ENCODE peak calls at places on chromosomes 3 and 15, in six cellular contexts. One of them, this sample, is unnamed.

GRCh38 chr3:64316971-64317370 is 91.7 kb upstream of the PRICKLE2 start:
- DNase-seq in foreskin fibroblast: no peak
- DNase-seq in activated CD8-positive, alpha-beta T cell treated with anti-CD3 and anti-CD28 coated beads for 36 hours: no peak
- DNase-seq in tibial nerve: no peak
- DNase-seq in Panc1: no peak
- DNase-seq in left ventricle myocardium inferior: no peak
- DNase-seq in this sample: no peak

GRCh38 chr3:78845605-78846004 is 922.2 kb downstream of the ROBO1 start:
- DNase-seq in foreskin fibroblast: no peak
- DNase-seq in activated CD8-positive, alpha-beta T cell treated with anti-CD3 and anti-CD28 coated beads for 36 hours: no peak
- DNase-seq in tibial nerve: no peak
- DNase-seq in Panc1: no peak
- DNase-seq in left ventricle myocardium inferior: no peak
- DNase-seq in this sample: no peak

GRCh38 chr15:70763950-70764730 is 782 bp upstream of the UACA start:
- DNase-seq in foreskin fibroblast: no peak
- DNase-seq in activated CD8-positive, alpha-beta T cell treated with anti-CD3 and anti-CD28 coated beads for 36 hours: peak; percentile 7
- DNase-seq in tibial nerve: no peak
- DNase-seq in Panc1: no peak
- DNase-seq in left ventricle myocardium inferior: no peak
- DNase-seq in this sample: no peak

GRCh38 chr3:89113887-89114840 is 6.7 kb downstream of the EPHA3 start:
- DNase-seq in foreskin fibroblast: peak; percentile 52
- DNase-seq in activated CD8-positive, alpha-beta T cell treated with anti-CD3 and anti-CD28 coated beads for 36 hours: peak; percentile 35
- DNase-seq in tibial nerve: peak; percentile 40
- DNase-seq in Panc1: no peak
- DNase-seq in left ventricle myocardium inferior: peak; percentile 70
- DNase-seq in this sample: no peak

GRCh38 chr3:44117239-44117638 is 124.4 kb upstream of the TOPAZ1 start:
- DNase-seq in foreskin fibroblast: no peak
- DNase-seq in activated CD8-positive, alpha-beta T cell treated with anti-CD3 and anti-CD28 coated beads for 36 hours: no peak
- DNase-seq in tibial nerve: no peak
- DNase-seq in Panc1: no peak
- DNase-seq in left ventricle myocardium inferior: no peak
- DNase-seq in this sample: no peak

GRCh38 chr3:59374812-59375211 is 325.0 kb upstream of the CFAP20DC start:
- DNase-seq in foreskin fibroblast: no peak
- DNase-seq in activated CD8-positive, alpha-beta T cell treated with anti-CD3 and anti-CD28 coated beads for 36 hours: peak; percentile 35
- DNase-seq in tibial nerve: no peak
- DNase-seq in Panc1: no peak
- DNase-seq in left ventricle myocardium inferior: no peak
- DNase-seq in this sample: no peak

GRCh38 chr3:65939841-65940246 is 98.9 kb downstream of the MAGI1 start:
- DNase-seq in foreskin fibroblast: no peak
- DNase-seq in activated CD8-positive, alpha-beta T cell treated with anti-CD3 and anti-CD28 coated beads for 36 hours: no peak
- DNase-seq in tibial nerve: no peak
- DNase-seq in Panc1: no peak
- DNase-seq in left ventricle myocardium inferior: no peak
- DNase-seq in this sample: no peak

GRCh38 chr3:72969766-72970165 is 26.8 kb upstream of the PPP4R2 start:
- DNase-seq in foreskin fibroblast: no peak
- DNase-seq in activated CD8-positive, alpha-beta T cell treated with anti-CD3 and anti-CD28 coated beads for 36 hours: no peak
- DNase-seq in tibial nerve: no peak
- DNase-seq in Panc1: no peak
- DNase-seq in left ventricle myocardium inferior: no peak
- DNase-seq in this sample: no peak

GRCh38 chr3:54557538-54558419 is 370.1 kb downstream of the LRTM1 start:
- DNase-seq in foreskin fibroblast: no peak
- DNase-seq in activated CD8-positive, alpha-beta T cell treated with anti-CD3 and anti-CD28 coated beads for 36 hours: no peak
- DNase-seq in tibial nerve: no peak
- DNase-seq in Panc1: no peak
- DNase-seq in left ventricle myocardium inferior: no peak
- DNase-seq in this sample: no peak

GRCh38 chr15:67549736-67550135 is 7.2 kb downstream of the MAP2K5 start:
- DNase-seq in foreskin fibroblast: no peak
- DNase-seq in activated CD8-positive, alpha-beta T cell treated with anti-CD3 and anti-CD28 coated beads for 36 hours: no peak
- DNase-seq in tibial nerve: no peak
- DNase-seq in Panc1: no peak
- DNase-seq in left ventricle myocardium inferior: no peak
- DNase-seq in this sample: no peak

GRCh38 chr15:79204886-79205285 is 77.6 kb upstream of the ANKRD34C start:
- DNase-seq in foreskin fibroblast: no peak
- DNase-seq in activated CD8-positive, alpha-beta T cell treated with anti-CD3 and anti-CD28 coated beads for 36 hours: no peak
- DNase-seq in tibial nerve: no peak
- DNase-seq in Panc1: no peak
- DNase-seq in left ventricle myocardium inferior: no peak
- DNase-seq in this sample: no peak

GRCh38 chr15:73345658-73346057 is 23.1 kb downstream of the HCN4 start:
- DNase-seq in foreskin fibroblast: no peak
- DNase-seq in activated CD8-positive, alpha-beta T cell treated with anti-CD3 and anti-CD28 coated beads for 36 hours: no peak
- DNase-seq in tibial nerve: no peak
- DNase-seq in Panc1: no peak
- DNase-seq in left ventricle myocardium inferior: no peak
- DNase-seq in this sample: no peak

GRCh38 chr3:141366285-141367037 is 1.8 kb upstream of the ZBTB38 start:
- DNase-seq in foreskin fibroblast: peak; percentile 91
- DNase-seq in activated CD8-positive, alpha-beta T cell treated with anti-CD3 and anti-CD28 coated beads for 36 hours: no peak
- DNase-seq in tibial nerve: peak; percentile 30
- DNase-seq in Panc1: no peak
- DNase-seq in left ventricle myocardium inferior: peak; percentile 34
- DNase-seq in this sample: no peak

GRCh38 chr3:42101481-42101880 is 10.3 kb downstream of the TRAK1 start:
- DNase-seq in foreskin fibroblast: no peak
- DNase-seq in activated CD8-positive, alpha-beta T cell treated with anti-CD3 and anti-CD28 coated beads for 36 hours: no peak
- DNase-seq in tibial nerve: no peak
- DNase-seq in Panc1: no peak
- DNase-seq in left ventricle myocardium inferior: no peak
- DNase-seq in this sample: no peak

GRCh38 chr3:53244281-53244680 is 11.5 kb downstream of the TKT start:
- DNase-seq in foreskin fibroblast: no peak
- DNase-seq in activated CD8-positive, alpha-beta T cell treated with anti-CD3 and anti-CD28 coated beads for 36 hours: no peak
- DNase-seq in tibial nerve: no peak
- DNase-seq in Panc1: no peak
- DNase-seq in left ventricle myocardium inferior: no peak
- DNase-seq in this sample: no peak

GRCh38 chr15:26615927-26616302 is 157.0 kb downstream of the GABRB3 start:
- DNase-seq in foreskin fibroblast: no peak
- DNase-seq in activated CD8-positive, alpha-beta T cell treated with anti-CD3 and anti-CD28 coated beads for 36 hours: no peak
- DNase-seq in tibial nerve: no peak
- DNase-seq in Panc1: no peak
- DNase-seq in left ventricle myocardium inferior: no peak
- DNase-seq in this sample: no peak

GRCh38 chr15:44265757-44266156 is 22.8 kb upstream of the GOLM2 start:
- DNase-seq in foreskin fibroblast: no peak
- DNase-seq in activated CD8-positive, alpha-beta T cell treated with anti-CD3 and anti-CD28 coated beads for 36 hours: no peak
- DNase-seq in tibial nerve: no peak
- DNase-seq in Panc1: no peak
- DNase-seq in left ventricle myocardium inferior: no peak
- DNase-seq in this sample: no peak

GRCh38 chr15:93803406-93803805 is 428.0 kb upstream of the MCTP2 start:
- DNase-seq in foreskin fibroblast: no peak
- DNase-seq in activated CD8-positive, alpha-beta T cell treated with anti-CD3 and anti-CD28 coated beads for 36 hours: no peak
- DNase-seq in tibial nerve: no peak
- DNase-seq in Panc1: no peak
- DNase-seq in left ventricle myocardium inferior: no peak
- DNase-seq in this sample: no peak

GRCh38 chr3:102089904-102090492 is 240.7 kb downstream of the NFKBIZ start:
- DNase-seq in foreskin fibroblast: peak; percentile 82
- DNase-seq in activated CD8-positive, alpha-beta T cell treated with anti-CD3 and anti-CD28 coated beads for 36 hours: no peak
- DNase-seq in tibial nerve: no peak
- DNase-seq in Panc1: peak; percentile 27
- DNase-seq in left ventricle myocardium inferior: no peak
- DNase-seq in this sample: no peak

GRCh38 chr15:80073197-80073596 is 13.7 kb downstream of the ZFAND6 start:
- DNase-seq in foreskin fibroblast: no peak
- DNase-seq in activated CD8-positive, alpha-beta T cell treated with anti-CD3 and anti-CD28 coated beads for 36 hours: no peak
- DNase-seq in tibial nerve: no peak
- DNase-seq in Panc1: no peak
- DNase-seq in left ventricle myocardium inferior: no peak
- DNase-seq in this sample: no peak

GRCh38 chr3:157354722-157355121 is 81.9 kb upstream of the PTX3 start:
- DNase-seq in foreskin fibroblast: no peak
- DNase-seq in activated CD8-positive, alpha-beta T cell treated with anti-CD3 and anti-CD28 coated beads for 36 hours: no peak
- DNase-seq in tibial nerve: no peak
- DNase-seq in Panc1: no peak
- DNase-seq in left ventricle myocardium inferior: no peak
- DNase-seq in this sample: no peak

GRCh38 chr3:177793451-177793850 is 596.2 kb upstream of the TBL1XR1 start:
- DNase-seq in foreskin fibroblast: no peak
- DNase-seq in activated CD8-positive, alpha-beta T cell treated with anti-CD3 and anti-CD28 coated beads for 36 hours: no peak
- DNase-seq in tibial nerve: no peak
- DNase-seq in Panc1: no peak
- DNase-seq in left ventricle myocardium inferior: no peak
- DNase-seq in this sample: no peak

GRCh38 chr15:69390575-69390974 is 23.6 kb upstream of the KIF23 start:
- DNase-seq in foreskin fibroblast: peak; percentile 70
- DNase-seq in activated CD8-positive, alpha-beta T cell treated with anti-CD3 and anti-CD28 coated beads for 36 hours: no peak
- DNase-seq in tibial nerve: no peak
- DNase-seq in Panc1: no peak
- DNase-seq in left ventricle myocardium inferior: no peak
- DNase-seq in this sample: no peak

GRCh38 chr3:44954962-44955361 is 21.0 kb downstream of the ZDHHC3 start:
- DNase-seq in foreskin fibroblast: peak; percentile 49
- DNase-seq in activated CD8-positive, alpha-beta T cell treated with anti-CD3 and anti-CD28 coated beads for 36 hours: no peak
- DNase-seq in tibial nerve: no peak
- DNase-seq in Panc1: no peak
- DNase-seq in left ventricle myocardium inferior: no peak
- DNase-seq in this sample: no peak

DNA sequence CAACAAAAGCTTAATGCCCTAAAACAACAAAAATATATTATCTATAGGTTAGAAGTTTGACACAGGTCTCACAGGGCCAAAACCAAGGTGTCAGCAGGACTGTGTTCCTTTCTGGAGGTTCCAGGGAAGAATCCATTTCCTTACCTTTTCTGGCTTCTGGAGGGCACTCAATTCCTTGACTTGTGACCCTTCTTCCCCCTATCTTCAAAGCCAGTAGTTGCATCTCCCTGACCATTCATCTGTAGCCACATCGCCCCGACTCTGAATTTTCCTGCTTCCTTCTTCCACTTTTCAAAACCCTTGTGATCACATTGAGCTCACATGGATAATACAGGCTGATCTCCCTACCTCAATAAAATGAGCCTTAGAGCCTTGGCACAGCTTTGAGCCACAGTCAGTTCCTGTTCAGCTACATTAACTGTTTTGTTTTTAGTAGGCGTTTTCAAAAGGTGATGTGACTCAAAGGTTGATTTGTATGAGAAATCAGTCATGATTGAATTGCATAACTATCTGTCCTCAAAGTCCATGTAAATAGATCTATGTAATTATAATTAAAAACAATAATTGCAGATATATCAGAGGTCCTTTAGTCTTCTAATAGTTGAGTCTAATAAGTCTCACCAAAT is 12.4 kb downstream of the PFN2 start:
- DNase-seq in foreskin fibroblast: no peak
- DNase-seq in activated CD8-positive, alpha-beta T cell treated with anti-CD3 and anti-CD28 coated beads for 36 hours: no peak
- DNase-seq in tibial nerve: no peak
- DNase-seq in Panc1: no peak
- DNase-seq in left ventricle myocardium inferior: no peak
- DNase-seq in this sample: no peak
- TF ChIP-seq CTCF in foreskin fibroblast: no peak
- TF ChIP-seq CTCF in activated CD8-positive, alpha-beta T cell treated with anti-CD3 and anti-CD28 coated beads for 36 hours: no peak
- TF ChIP-seq CTCF in tibial nerve: no peak
- TF ChIP-seq CTCF in Panc1: no peak
- TF ChIP-seq CTCF in left ventricle myocardium inferior: no peak
- TF ChIP-seq CTCF in this sample: no peak

DNA sequence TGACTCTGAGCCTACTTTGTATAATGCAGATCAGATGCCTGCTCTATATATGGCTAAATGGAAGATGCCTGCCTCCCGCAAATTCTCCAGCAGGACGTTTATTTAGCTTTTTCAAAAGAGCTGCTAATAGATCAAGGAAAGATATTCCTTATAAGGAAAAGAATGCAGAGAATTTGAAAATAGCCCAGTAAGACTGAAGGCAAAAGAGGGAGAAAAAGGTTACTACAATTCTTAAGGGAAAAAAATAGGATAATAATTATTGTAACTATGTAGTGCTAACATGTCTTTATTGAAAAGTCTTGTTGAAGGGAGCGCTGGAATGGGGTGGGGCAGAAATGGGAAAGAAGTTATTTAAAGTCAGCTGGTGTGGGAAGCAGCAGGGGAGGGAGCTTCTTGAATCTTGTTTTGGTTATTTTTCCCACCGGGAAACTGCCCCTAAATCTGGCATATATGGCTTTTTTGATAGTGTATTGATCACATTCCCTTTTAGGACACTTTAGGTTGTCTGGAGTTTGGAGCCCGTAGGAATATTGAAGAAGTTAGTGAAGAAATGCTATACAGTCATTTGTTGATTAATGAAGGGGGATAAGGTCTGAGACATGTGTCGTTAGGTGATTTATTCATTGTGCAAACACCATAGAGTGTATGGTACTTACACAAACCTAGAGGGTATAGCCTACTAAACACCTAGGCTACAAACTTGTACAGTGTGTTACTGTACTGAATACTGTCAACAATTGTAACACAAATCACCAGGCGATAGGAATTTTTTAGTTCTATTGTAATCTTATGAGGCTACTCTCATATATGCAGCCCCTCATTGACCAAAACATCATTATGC is 3.1 kb downstream of the TPM1 start:
- DNase-seq in foreskin fibroblast: no peak
- DNase-seq in activated CD8-positive, alpha-beta T cell treated with anti-CD3 and anti-CD28 coated beads for 36 hours: no peak
- DNase-seq in tibial nerve: no peak
- DNase-seq in Panc1: no peak
- DNase-seq in left ventricle myocardium inferior: no peak
- DNase-seq in this sample: no peak
- TF ChIP-seq CTCF in foreskin fibroblast: no peak
- TF ChIP-seq CTCF in activated CD8-positive, alpha-beta T cell treated with anti-CD3 and anti-CD28 coated beads for 36 hours: no peak
- TF ChIP-seq CTCF in tibial nerve: no peak
- TF ChIP-seq CTCF in Panc1: no peak
- TF ChIP-seq CTCF in left ventricle myocardium inferior: no peak
- TF ChIP-seq CTCF in this sample: no peak

DNA sequence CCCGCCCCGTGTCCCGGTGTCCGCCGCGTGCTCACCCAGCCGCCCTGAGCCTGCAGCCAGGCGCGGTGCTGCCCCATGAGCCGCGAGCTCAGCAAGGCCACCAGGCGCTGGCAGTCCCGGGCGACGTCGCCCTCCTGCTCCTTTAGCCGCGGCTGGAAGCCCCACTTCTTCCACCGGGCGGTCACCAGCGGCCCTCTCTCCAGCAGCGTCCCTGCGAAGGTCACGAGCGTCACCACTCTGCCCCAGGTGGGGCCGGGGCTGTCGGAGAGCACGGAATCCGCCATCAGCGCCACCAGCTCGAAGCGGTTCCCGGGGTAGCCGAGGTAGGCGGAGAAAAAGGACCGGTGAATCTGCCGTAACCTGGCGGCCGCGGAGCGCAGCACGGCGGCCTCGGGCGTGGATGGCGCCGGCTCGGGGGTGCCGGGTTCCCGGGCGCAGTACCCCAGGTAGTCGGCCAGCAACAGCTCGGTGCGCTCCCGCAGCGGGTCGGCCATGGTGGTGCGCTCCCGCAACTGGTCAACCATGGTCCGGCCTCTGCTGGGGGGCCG is 298 bp downstream of the BCL2L10 start:
- DNase-seq in foreskin fibroblast: no peak
- DNase-seq in activated CD8-positive, alpha-beta T cell treated with anti-CD3 and anti-CD28 coated beads for 36 hours: peak; percentile 54
- DNase-seq in tibial nerve: no peak
- DNase-seq in Panc1: no peak
- DNase-seq in left ventricle myocardium inferior: no peak
- DNase-seq in this sample: no peak
- TF ChIP-seq CTCF in foreskin fibroblast: no peak
- TF ChIP-seq CTCF in activated CD8-positive, alpha-beta T cell treated with anti-CD3 and anti-CD28 coated beads for 36 hours: peak; percentile 13
- TF ChIP-seq CTCF in tibial nerve: no peak
- TF ChIP-seq CTCF in Panc1: no peak
- TF ChIP-seq CTCF in left ventricle myocardium inferior: no peak
- TF ChIP-seq CTCF in this sample: no peak

GRCh38 chr15:61379005-61379404 is 149.9 kb upstream of the RORA start:
- DNase-seq in foreskin fibroblast: no peak
- DNase-seq in activated CD8-positive, alpha-beta T cell treated with anti-CD3 and anti-CD28 coated beads for 36 hours: no peak
- DNase-seq in tibial nerve: no peak
- DNase-seq in Panc1: no peak
- DNase-seq in left ventricle myocardium inferior: no peak
- DNase-seq in this sample: no peak
- TF ChIP-seq CTCF in foreskin fibroblast: no peak
- TF ChIP-seq CTCF in activated CD8-positive, alpha-beta T cell treated with anti-CD3 and anti-CD28 coated beads for 36 hours: no peak
- TF ChIP-seq CTCF in tibial nerve: no peak
- TF ChIP-seq CTCF in Panc1: no peak
- TF ChIP-seq CTCF in left ventricle myocardium inferior: no peak
- TF ChIP-seq CTCF in this sample: no peak

This sample was measured in natural killer cell.